ENCODE peak calls at places on chromosomes 13 and 19, in four cellular contexts. W, A, B and Y are unnamed samples.

GRCh38 chr13:22447132-22447886 is 733.5 kb upstream of the SGCG start:
- DNase-seq in W (no peak), A (no peak), B (no peak), Y (no peak)

GRCh38 chr13:94344126-94344863 is 135.2 kb downstream of the DCT start:
- DNase-seq in W (peak), A (no peak), B (no peak), Y (no peak)

GRCh38 chr13:79141082-79141481 is 265.0 kb downstream of the RBM26 start:
- DNase-seq in W (no peak), A (no peak), B (no peak), Y (no peak)

GRCh38 chr13:100361504-100361903 is 227.1 kb downstream of the GGACT start:
- DNase-seq in W (no peak), A (no peak), B (no peak), Y (no peak)

GRCh38 chr13:107361666-107362065 is 793.7 kb upstream of the ARGLU1 start:
- DNase-seq in W (no peak), A (no peak), B (no peak), Y (no peak)

GRCh38 chr13:97559981-97560380 is 126.0 kb downstream of the RAP2A start:
- DNase-seq in W (no peak), A (no peak), B (no peak), Y (no peak)

GRCh38 chr13:36332986-36333385 is 13.2 kb downstream of the SPART start:
- DNase-seq in W (no peak), A (no peak), B (no peak), Y (no peak)

GRCh38 chr19:3084943-3085342 is 9.2 kb upstream of the GNA11 start:
- DNase-seq in W (no peak), A (no peak), B (no peak), Y (no peak)

GRCh38 chr13:23828866-23829265 is 60.3 kb downstream of the MIPEP start:
- DNase-seq in W (no peak), A (no peak), B (no peak), Y (no peak)

GRCh38 chr19:31350693-31351211 is 1.5 kb upstream of the TSHZ3 start:
- DNase-seq in W (no peak), A (no peak), B (peak), Y (peak)

GRCh38 chr13:105587786-105588185 is 947.7 kb downstream of the EFNB2 start:
- DNase-seq in W (no peak), A (no peak), B (no peak), Y (peak)

GRCh38 chr13:33275916-33276315 is 9.6 kb downstream of the STARD13 start:
- DNase-seq in W (no peak), A (no peak), B (no peak), Y (no peak)

GRCh38 chr19:42207767-42208259 is 9.7 kb downstream of the DEDD2 start:
- DNase-seq in W (no peak), A (no peak), B (peak), Y (peak)

GRCh38 chr13:24700539-24700938 is 20.3 kb downstream of the ATP12A start:
- DNase-seq in W (no peak), A (no peak), B (no peak), Y (no peak)

GRCh38 chr19:4018775-4019504 is 11.4 kb downstream of the PIAS4 start:
- DNase-seq in W (no peak), A (no peak), B (no peak), Y (no peak)

GRCh38 chr19:46537136-46538097 is 41.8 kb upstream of the PNMA8B start:
- DNase-seq in W (no peak), A (no peak), B (peak), Y (peak)

GRCh38 chr19:53192771-53193533 is at the start of gene ZNF665:
- DNase-seq in W (no peak), A (no peak), B (peak), Y (no peak)

GRCh38 chr19:19444694-19445155 is 39.2 kb downstream of the GATAD2A start:
- DNase-seq in W (no peak), A (no peak), B (no peak), Y (no peak)

GRCh38 chr19:27805848-27806247 is 1407.1 kb downstream of the UQCRFS1 start:
- DNase-seq in W (no peak), A (no peak), B (no peak), Y (no peak)

GRCh38 chr19:51440846-51441409 is 17.3 kb downstream of the SIGLEC8 start:
- DNase-seq in W (no peak), A (no peak), B (peak), Y (peak)

GRCh38 chr13:51520524-51520923 is 63.7 kb upstream of the WDFY2 start:
- DNase-seq in W (peak), A (no peak), B (no peak), Y (no peak)

GRCh38 chr19:47891622-47891922 is 5.5 kb upstream of the SULT2A1 start:
- DNase-seq in W (no peak), A (no peak), B (no peak), Y (no peak)

GRCh38 chr19:50300814-50301606 is 28.2 kb downstream of the KCNC3 start:
- DNase-seq in W (peak), A (no peak), B (no peak), Y (peak)

GRCh38 chr19:10961073-10961762 is 388 bp downstream of the SMARCA4 start:
- DNase-seq in W (no peak), A (no peak), B (peak), Y (no peak)

GRCh38 chr13:25752957-25753540 is 298.8 kb downstream of the SHISA2 start:
- DNase-seq in W (no peak), A (no peak), B (no peak), Y (no peak)

GRCh38 chr13:34165158-34165557 is 347.2 kb downstream of the RFC3 start:
- DNase-seq in W (no peak), A (no peak), B (no peak), Y (no peak)

GRCh38 chr19:33201473-33201872 is 7.3 kb downstream of the LRP3 start:
- DNase-seq in W (no peak), A (no peak), B (no peak), Y (no peak)

GRCh38 chr19:13579388-13580060 is 73.2 kb upstream of the CACNA1A start:
- DNase-seq in W (no peak), A (no peak), B (peak), Y (no peak)

GRCh38 chr19:18763674-18764590 is 27.2 kb downstream of the COMP start:
- DNase-seq in W (no peak), A (no peak), B (peak), Y (no peak)

GRCh38 chr19:46639356-46640061 is 3.5 kb upstream of the GNG8 start:
- DNase-seq in W (no peak), A (no peak), B (peak), Y (no peak)

GRCh38 chr19:57583521-57584416 is at the start of gene ZIK1:
- DNase-seq in W (peak), A (peak), B (no peak), Y (no peak)

GRCh38 chr19:43634877-43635560 is 4.6 kb downstream of the CADM4 start:
- DNase-seq in W (peak), A (no peak), B (peak), Y (no peak)

GRCh38 chr13:79466852-79467251 is 14.1 kb upstream of the NDFIP2 start:
- DNase-seq in W (no peak), A (no peak), B (no peak), Y (no peak)

GRCh38 chr13:37598572-37598971 is at the start of gene POSTN:
- DNase-seq in W (no peak), A (no peak), B (no peak), Y (no peak)

GRCh38 chr19:47013041-47013517 is 6.6 kb upstream of the NPAS1 start:
- DNase-seq in W (peak), A (no peak), B (peak), Y (no peak)

GRCh38 chr19:35354898-35355297 is 3.4 kb upstream of the FFAR3 start:
- DNase-seq in W (no peak), A (peak), B (no peak), Y (no peak)

GRCh38 chr19:41696402-41697197 is 8.5 kb upstream of the CEACAM7 start:
- DNase-seq in W (no peak), A (no peak), B (no peak), Y (no peak)

GRCh38 chr13:45224181-45224580 is 23.3 kb upstream of the KCTD4 start:
- DNase-seq in W (no peak), A (no peak), B (no peak), Y (no peak)

GRCh38 chr19:44644391-44645016 is 794 bp downstream of the PVR start:
- DNase-seq in W (peak), A (no peak), B (peak), Y (peak)
- TF ChIP-seq MYC in W (no peak), A (no peak), B (no peak), Y (no peak)

GRCh38 chr19:1568320-1569019 is at the start of gene MEX3D:
- DNase-seq in W (peak), A (no peak), B (peak), Y (peak)
- TF ChIP-seq JUNB in W (no peak), A (no peak), B (no peak), Y (no peak)

GRCh38 chr19:34257559-34257924 is 3.2 kb downstream of the GARRE1 start:
- DNase-seq in W (no peak), A (no peak), B (no peak), Y (no peak)

GRCh38 chr19:34260771-34261173 is 6.4 kb downstream of the GARRE1 start:
- DNase-seq in W (no peak), A (no peak), B (peak), Y (no peak)

GRCh38 chr19:34261335-34262109 is 7.2 kb downstream of the GARRE1 start:
- DNase-seq in W (peak), A (no peak), B (no peak), Y (no peak)

GRCh38 chr19:34256835-34257558 is 2.6 kb downstream of the GARRE1 start:
- DNase-seq in W (no peak), A (no peak), B (no peak), Y (no peak)

GRCh38 chr19:34259367-34259865 is 5.1 kb downstream of the GARRE1 start:
- DNase-seq in W (no peak), A (no peak), B (no peak), Y (no peak)
- TF ChIP-seq MYC in W (no peak), A (no peak), B (no peak), Y (no peak)

GRCh38 chr13:31278874-31279273 is 79.1 kb downstream of the B3GLCT start:
- DNase-seq in W (no peak), A (no peak), B (no peak), Y (no peak)

GRCh38 chr13:31282741-31283455 is 83.1 kb downstream of the B3GLCT start:
- DNase-seq in W (no peak), A (no peak), B (no peak), Y (no peak)
- TF ChIP-seq JUNB in W (no peak), A (no peak), B (no peak), Y (no peak)

GRCh38 chr13:80840313-80840976 is 499.5 kb upstream of the SPRY2 start:
- DNase-seq in W (no peak), A (no peak), B (no peak), Y (no peak)
- TF ChIP-seq MYC in W (no peak), A (no peak), B (no peak), Y (no peak)

DNA sequence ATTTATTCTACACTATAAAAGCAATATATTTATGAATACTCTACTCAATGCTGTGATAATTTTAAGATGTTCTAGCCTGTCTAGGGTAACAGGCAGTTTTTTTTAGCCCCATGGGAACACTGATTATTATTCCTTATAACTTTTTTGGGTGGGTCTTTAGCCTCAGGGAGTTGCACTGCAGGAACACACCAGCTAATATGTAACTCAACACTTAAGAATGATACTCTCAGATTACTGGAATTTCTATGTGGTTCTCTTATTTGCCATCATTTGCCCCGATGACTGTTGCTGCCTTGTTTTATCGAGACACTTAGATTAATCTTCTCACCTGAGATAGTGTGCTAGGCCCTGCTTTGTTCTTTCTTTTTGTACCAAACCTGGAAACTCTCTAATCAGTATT is 396.9 kb upstream of the SLITRK1 start:
- DNase-seq in W (no peak), A (no peak), B (no peak), Y (no peak)
- TF ChIP-seq JUNB in W (no peak), A (no peak), B (no peak), Y (no peak)

DNA sequence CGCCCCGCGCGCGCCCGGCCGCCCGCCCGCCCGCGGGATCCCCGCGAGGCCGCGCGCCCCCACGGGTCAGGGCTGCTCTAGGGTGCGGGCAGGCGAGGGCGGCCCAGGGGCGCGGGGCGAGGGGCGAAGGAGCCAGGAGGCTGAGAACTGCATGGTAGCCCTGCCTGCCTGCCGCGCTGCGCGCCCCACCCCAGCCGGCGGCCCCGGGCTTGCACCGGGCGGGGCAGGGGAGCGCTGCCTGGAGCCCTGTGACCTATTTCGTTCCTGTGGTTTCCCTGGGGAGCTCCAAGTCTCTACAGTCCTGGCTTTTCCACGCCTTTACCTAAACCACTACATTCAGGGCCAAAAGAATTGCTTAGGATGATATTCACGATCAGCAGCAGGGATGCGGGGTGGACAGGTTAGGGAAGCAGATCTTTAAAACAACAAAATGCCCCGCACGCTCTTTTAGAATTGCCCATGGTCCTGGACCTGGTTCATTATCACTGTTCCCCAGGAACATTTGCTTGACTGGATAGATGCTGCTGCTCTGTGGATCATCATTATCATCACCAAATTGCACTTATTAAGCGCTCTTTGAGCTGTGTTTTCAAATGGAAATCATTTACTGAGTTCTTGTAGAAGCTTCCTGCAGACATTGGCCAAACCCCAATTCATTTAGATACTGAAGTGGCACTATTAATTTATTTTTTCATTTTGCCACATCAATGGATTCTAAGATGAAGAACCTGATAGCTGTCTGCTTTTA is 423 bp upstream of the GPR12 start:
- DNase-seq in W (no peak), A (no peak), B (no peak), Y (no peak)
- TF ChIP-seq MYC in W (no peak), A (no peak), B (no peak), Y (no peak)

GRCh38 chr19:1105217-1105872 is 1.6 kb downstream of the GPX4 start:
- DNase-seq in W (no peak), A (no peak), B (no peak), Y (no peak)
- TF ChIP-seq JUNB in W (no peak), A (no peak), B (no peak), Y (no peak)